ENCODE peak calls at places on chromosomes 3 and 15, in four cellular contexts. P is body of pancreas, W is left ventricle myocardium inferior, R is spleen. A is an unnamed sample.
A peak's percentile ranks its signal among the peaks of the same experiment; 100 is the strongest.

GRCh38 chr3:52406791-52407510 is 38.0 kb downstream of the SEMA3G start:
- DNase-seq in P (no peak), W (peak; percentile 12), R (peak; percentile 63), A (no peak)

GRCh38 chr3:181176610-181177009 is 187.1 kb upstream of the DNAJC19 start:
- DNase-seq in P (peak; percentile 69), W (peak; percentile 36), R (no peak), A (peak; percentile 2)

GRCh38 chr3:159732172-159733111 is 256.2 kb upstream of the IL12A start:
- DNase-seq in P (no peak), W (no peak), R (no peak), A (peak; percentile 64)

GRCh38 chr3:65265942-65266341 is 578.1 kb upstream of the ADAMTS9 start:
- DNase-seq in P (no peak), W (no peak), R (no peak), A (no peak)

GRCh38 chr3:64972793-64973192 is 285.0 kb upstream of the ADAMTS9 start:
- DNase-seq in P (no peak), W (no peak), R (no peak), A (no peak)

GRCh38 chr3:188956839-188957489 is 214.8 kb upstream of the TPRG1 start:
- DNase-seq in P (peak; percentile 45), W (no peak), R (no peak), A (peak; percentile 35)

GRCh38 chr3:197501496-197501878 is 54.3 kb downstream of the BDH1 start:
- DNase-seq in P (no peak), W (no peak), R (no peak), A (peak; percentile 31)

GRCh38 chr3:137772231-137772617 is 8.1 kb downstream of the SOX14 start:
- DNase-seq in P (no peak), W (no peak), R (no peak), A (no peak)

GRCh38 chr15:45948226-45948625 is 313.4 kb downstream of the SQOR start:
- DNase-seq in P (no peak), W (no peak), R (no peak), A (no peak)

GRCh38 chr15:95325763-95326688 is 1004.5 kb upstream of the NR2F2 start:
- DNase-seq in P (no peak), W (no peak), R (no peak), A (no peak)

GRCh38 chr15:69668963-69669362 is 216.3 kb downstream of the RPLP1 start:
- DNase-seq in P (peak; percentile 40), W (no peak), R (peak; percentile 87), A (no peak)

GRCh38 chr3:153166206-153166605 is 4.2 kb downstream of the RAP2B start:
- DNase-seq in P (no peak), W (no peak), R (no peak), A (no peak)

GRCh38 chr3:46065294-46065705 is 38.0 kb upstream of the XCR1 start:
- DNase-seq in P (peak; percentile 54), W (peak; percentile 25), R (no peak), A (no peak)

GRCh38 chr15:88613074-88613944 is 7.8 kb upstream of the AEN start:
- DNase-seq in P (no peak), W (no peak), R (no peak), A (no peak)

GRCh38 chr3:176376531-176376930 is 820.8 kb downstream of the TBL1XR1 start:
- DNase-seq in P (no peak), W (no peak), R (no peak), A (no peak)

GRCh38 chr3:180934638-180935037 is 22.2 kb downstream of the FXR1 start:
- DNase-seq in P (no peak), W (no peak), R (no peak), A (no peak)

GRCh38 chr3:59321881-59322540 is 272.2 kb upstream of the CFAP20DC start:
- DNase-seq in P (peak; percentile 4), W (no peak), R (no peak), A (no peak)

GRCh38 chr15:45106002-45106790 is 7.8 kb downstream of the DUOX2 start:
- DNase-seq in P (no peak), W (no peak), R (peak; percentile 40), A (no peak)

GRCh38 chr3:105970283-105970682 is 101.5 kb upstream of the CBLB start:
- DNase-seq in P (peak; percentile 35), W (no peak), R (no peak), A (no peak)

GRCh38 chr15:91223902-91224301 is 123.8 kb downstream of the SV2B start:
- DNase-seq in P (no peak), W (no peak), R (no peak), A (no peak)

GRCh38 chr15:71753346-71753745 is 57.0 kb upstream of the NR2E3 start:
- DNase-seq in P (no peak), W (no peak), R (no peak), A (no peak)

GRCh38 chr3:99872633-99873254 is 55.1 kb downstream of the CMSS1 start:
- DNase-seq in P (no peak), W (no peak), R (no peak), A (no peak)

GRCh38 chr3:71370467-71370866 is 213.1 kb downstream of the FOXP1 start:
- DNase-seq in P (no peak), W (no peak), R (no peak), A (no peak)

GRCh38 chr15:56496635-56497034 is 31.7 kb upstream of the MNS1 start:
- DNase-seq in P (peak; percentile 57), W (no peak), R (no peak), A (peak; percentile 75)

GRCh38 chr3:183822631-183823030 is 2.7 kb downstream of the MAP6D1 start:
- DNase-seq in P (no peak), W (no peak), R (peak; percentile 47), A (no peak)

GRCh38 chr3:58269356-58269755 is 31.8 kb downstream of the ABHD6 start:
- DNase-seq in P (no peak), W (no peak), R (no peak), A (no peak)

GRCh38 chr15:66908503-66909095 is 156.8 kb upstream of the SMAD3 start:
- DNase-seq in P (no peak), W (no peak), R (no peak), A (no peak)
- H3K4me1 ChIP-seq in P (no peaks in the 10 kb centered on the region), W (peaks cover 6% of the 10 kb centered on the region), R (no peaks in the 10 kb centered on the region), A (peaks cover 12% of the 10 kb centered on the region)

GRCh38 chr3:120442975-120443517 is 7.7 kb downstream of the FSTL1 start:
- DNase-seq in P (no peak), W (no peak), R (no peak), A (no peak)

GRCh38 chr3:120441776-120442175 is 9.0 kb downstream of the FSTL1 start:
- DNase-seq in P (no peak), W (no peak), R (no peak), A (no peak)

GRCh38 chr3:120448707-120449650 is 1.8 kb downstream of the FSTL1 start:
- DNase-seq in P (no peak), W (no peak), R (no peak), A (peak; percentile 42)

GRCh38 chr3:120446891-120447668 is 3.7 kb downstream of the FSTL1 start:
- DNase-seq in P (no peak), W (no peak), R (no peak), A (no peak)

GRCh38 chr3:120445654-120446053 is 5.1 kb downstream of the FSTL1 start:
- DNase-seq in P (no peak), W (no peak), R (no peak), A (no peak)
- H3K4me1 ChIP-seq in P (peaks cover 10% of the 10 kb centered on the region), W (peaks cover 98% of the 10 kb centered on the region), R (peaks cover 3% of the 10 kb centered on the region), A (peaks cover 27% of the 10 kb centered on the region)

DNA sequence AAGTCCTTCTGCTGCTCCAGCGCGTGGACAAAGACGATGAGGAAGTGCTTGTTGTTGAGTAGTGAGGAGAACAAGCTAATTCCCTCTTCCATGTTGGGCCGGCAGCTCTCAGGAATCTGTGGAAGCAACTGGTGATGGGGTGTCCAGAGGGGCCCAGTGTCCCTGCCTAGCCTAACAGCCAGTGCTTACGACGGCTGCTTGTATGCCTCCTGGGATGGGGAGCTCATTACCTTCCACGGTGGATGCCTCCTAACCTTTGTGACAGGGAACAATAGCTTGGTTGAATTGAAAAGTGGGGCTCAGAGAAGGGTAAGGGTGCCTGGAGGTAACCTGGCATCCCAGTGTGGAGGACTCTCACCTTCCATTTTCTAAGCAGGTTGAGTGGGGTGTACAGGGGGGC is 22.9 kb downstream of the H1-8 start:
- DNase-seq in P (no peak), W (no peak), R (no peak), A (no peak)
- H3K4me1 ChIP-seq in P (no peaks in the 10 kb centered on the region), W (peaks cover 74% of the 10 kb centered on the region), R (peaks cover 4% of the 10 kb centered on the region), A (peaks cover 11% of the 10 kb centered on the region)

DNA sequence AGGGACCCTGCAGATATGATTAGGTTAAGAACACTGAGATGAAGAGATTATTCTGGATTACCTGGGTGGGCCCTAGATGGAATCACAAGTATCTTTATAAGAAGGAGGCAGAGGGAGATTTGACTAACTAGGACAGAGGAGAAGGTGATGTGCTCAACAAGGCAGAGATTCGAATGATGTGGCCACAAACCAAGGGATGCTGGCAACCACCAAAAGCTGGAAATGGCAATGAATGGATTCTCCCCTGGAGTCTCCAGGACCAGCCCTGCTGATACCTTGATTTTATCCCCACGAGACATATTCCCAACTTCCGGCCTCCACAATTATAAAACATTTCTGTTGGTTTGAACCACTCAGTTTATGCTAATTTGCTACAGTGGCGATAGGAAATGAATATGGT is 42.9 kb downstream of the RGMA start:
- DNase-seq in P (no peak), W (no peak), R (no peak), A (no peak)
- H3K4me1 ChIP-seq in P (no peaks in the 10 kb centered on the region), W (no peaks in the 10 kb centered on the region), R (no peaks in the 10 kb centered on the region), A (no peaks in the 10 kb centered on the region)

DNA sequence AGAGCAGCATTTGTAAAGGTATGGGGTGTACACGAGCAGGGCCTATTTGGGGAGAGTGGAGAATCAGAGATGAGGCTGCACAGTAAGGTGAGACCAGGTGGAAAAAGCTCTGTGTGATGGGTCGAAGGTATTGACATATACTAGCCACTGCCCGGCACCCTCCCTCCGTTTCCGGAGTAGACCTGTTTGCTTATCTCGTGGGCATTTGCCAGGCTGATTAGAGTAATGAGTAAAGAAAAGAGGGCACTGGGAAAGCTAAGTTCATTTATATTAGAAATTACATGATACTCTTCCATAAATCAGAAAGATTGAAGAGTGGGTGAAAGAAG is 46.2 kb upstream of the ATG7 start:
- DNase-seq in P (no peak), W (no peak), R (no peak), A (no peak)
- H3K4me1 ChIP-seq in P (peaks cover 5% of the 10 kb centered on the region), W (peaks cover 27% of the 10 kb centered on the region), R (peaks cover 5% of the 10 kb centered on the region), A (peaks cover 6% of the 10 kb centered on the region)

DNA sequence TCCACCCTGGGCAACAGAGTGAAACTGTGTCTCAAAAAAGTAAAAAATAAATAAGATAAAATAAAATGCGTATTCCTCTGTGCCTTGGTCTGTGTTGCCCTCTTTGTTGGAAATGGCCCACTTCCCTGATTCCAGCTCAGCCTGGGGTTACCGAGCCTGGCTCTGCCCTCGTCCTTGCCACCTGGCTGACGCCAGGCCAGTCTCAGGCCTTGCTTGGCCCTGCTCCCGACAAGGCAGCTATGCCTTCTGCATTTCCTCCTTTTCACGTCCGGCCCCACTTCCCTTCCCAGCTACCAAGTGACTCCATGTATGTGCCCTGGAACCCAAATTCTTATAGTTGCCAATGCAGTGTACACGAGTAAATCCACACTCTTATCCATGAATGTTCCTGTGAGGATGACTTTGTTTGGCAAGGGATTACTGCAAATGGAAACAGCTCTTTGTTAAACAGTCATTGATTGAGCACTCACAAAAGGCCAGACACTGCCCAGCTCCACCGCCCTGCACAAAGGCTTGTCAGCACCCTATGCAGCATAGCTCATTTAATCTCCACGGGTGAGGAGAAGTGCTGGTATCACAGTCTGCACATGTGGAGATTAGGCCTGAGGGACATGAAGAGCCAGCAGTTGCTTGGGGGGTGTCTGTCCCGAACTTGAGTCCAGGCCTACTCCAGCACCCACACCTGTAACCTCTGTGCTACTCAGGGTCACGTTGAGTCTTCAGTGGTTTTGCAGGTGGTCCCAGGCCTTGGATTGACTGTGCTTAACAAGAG is 25.1 kb downstream of the SPSB4 start:
- DNase-seq in P (peak; percentile 84), W (no peak), R (no peak), A (no peak)
- H3K4me1 ChIP-seq in P (peaks cover 68% of the 10 kb centered on the region), W (peaks cover 34% of the 10 kb centered on the region), R (no peaks in the 10 kb centered on the region), A (no peaks in the 10 kb centered on the region)

GRCh38 chr3:172083995-172084409 is 44.6 kb downstream of the FNDC3B start:
- DNase-seq in P (no peak), W (no peak), R (no peak), A (no peak)
- H3K4me1 ChIP-seq in P (peaks cover 68% of the 10 kb centered on the region), W (peaks cover 81% of the 10 kb centered on the region), R (no peaks in the 10 kb centered on the region), A (peaks cover 76% of the 10 kb centered on the region)